ENCODE peak calls at places on chromosomes 6 and 20, in nine cellular contexts. J, Y, Z, X, E, K, C, M and B are unnamed samples.

GRCh38 chr6:169861431-169862045 is 110.1 kb downstream of the ERMARD start:
- DNase-seq in K (no peak), E (no peak), X (no peak), Y (peak; percentile 70), Z (no peak), M (no peak), J (no peak), C (no peak), B (peak; percentile 22)

GRCh38 chr6:111779660-111780059 is 93.6 kb downstream of the FYN start:
- DNase-seq in M (no peak), X (no peak), C (no peak), K (no peak), Y (no peak), J (no peak), Z (no peak), E (no peak), B (no peak)

GRCh38 chr6:107540465-107540857 is 50.5 kb downstream of the SOBP start:
- DNase-seq in Z (no peak), X (no peak), E (peak; percentile 23), C (no peak), K (no peak), Y (no peak), J (no peak), M (no peak), B (no peak)

GRCh38 chr20:43789593-43789992 is 62.8 kb upstream of the GTSF1L start:
- DNase-seq in X (no peak), Z (no peak), K (no peak), M (no peak), C (no peak), J (no peak), Y (no peak), E (no peak), B (no peak)

GRCh38 chr6:38020593-38020992 is 201.1 kb downstream of the ZFAND3 start:
- DNase-seq in X (no peak), K (no peak), M (no peak), J (no peak), Z (no peak), C (no peak), E (no peak), Y (no peak), B (no peak)

GRCh38 chr6:138972226-138972665 is 15.8 kb downstream of the REPS1 start:
- DNase-seq in J (no peak), M (no peak), Y (no peak), E (peak; percentile 53), C (no peak), Z (no peak), K (no peak), X (peak; percentile 32), B (no peak)

GRCh38 chr6:15129872-15130271 is 116.0 kb upstream of the JARID2 start:
- DNase-seq in C (no peak), M (no peak), J (no peak), K (no peak), Y (no peak), X (no peak), E (no peak), Z (no peak), B (no peak)

GRCh38 chr6:145247677-145248419 is 487.5 kb downstream of the EPM2A start:
- DNase-seq in J (no peak), C (no peak), E (peak; percentile 98), Y (no peak), Z (no peak), M (no peak), X (peak; percentile 10), K (peak; percentile 7), B (no peak)

GRCh38 chr6:51949451-51949850 is 138.0 kb downstream of the PKHD1 start:
- DNase-seq in M (no peak), J (no peak), K (no peak), E (no peak), Y (no peak), C (no peak), X (no peak), Z (no peak), B (no peak)

GRCh38 chr6:51953246-51953645 is 134.2 kb downstream of the PKHD1 start:
- DNase-seq in K (no peak), M (no peak), Y (no peak), C (no peak), J (no peak), X (no peak), Z (no peak), E (no peak), B (no peak)

DNA sequence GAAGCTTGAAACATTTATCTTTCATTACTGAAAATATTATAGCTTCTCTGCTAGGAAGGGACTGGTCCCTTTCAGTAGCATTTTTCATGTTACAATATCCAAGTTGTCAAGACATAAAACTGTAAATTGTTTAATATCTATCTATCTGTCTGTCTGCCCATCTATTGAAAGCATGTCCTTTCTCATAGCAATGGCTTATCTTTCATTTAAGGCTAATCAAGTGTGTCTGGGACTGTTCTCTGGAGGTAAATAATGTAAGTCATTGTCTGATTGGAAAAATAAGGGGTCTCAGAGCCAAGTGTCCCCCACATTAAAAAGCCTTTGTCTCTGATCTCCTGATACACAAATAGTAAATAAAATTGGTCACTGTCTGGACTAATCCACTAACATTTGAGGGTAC is 135.5 kb downstream of the PKHD1 start:
- DNase-seq in M (no peak), K (no peak), Z (no peak), Y (no peak), E (no peak), C (no peak), X (no peak), J (no peak), B (no peak)
- TF ChIP-seq CTCF in M (no peak), K (no peak), Z (no peak), Y (no peak), E (no peak), C (no peak), X (no peak), J (no peak), B (no peak)

GRCh38 chr6:137819740-137820139 is 47.3 kb upstream of the TNFAIP3 start:
- DNase-seq in Z (no peak), M (no peak), X (peak; percentile 39), E (no peak), J (no peak), K (no peak), C (no peak), Y (no peak), B (no peak)

GRCh38 chr6:137820425-137820824 is 46.6 kb upstream of the TNFAIP3 start:
- DNase-seq in E (peak; percentile 74), Y (no peak), M (no peak), J (no peak), X (no peak), Z (no peak), C (no peak), K (no peak), B (no peak)

GRCh38 chr6:137821486-137821885 is 45.6 kb upstream of the TNFAIP3 start:
- DNase-seq in E (no peak), C (no peak), K (no peak), J (no peak), X (no peak), Y (no peak), Z (no peak), M (no peak), B (no peak)

GRCh38 chr6:137818440-137818839 is 48.6 kb upstream of the TNFAIP3 start:
- DNase-seq in C (no peak), E (no peak), M (no peak), K (no peak), Z (no peak), Y (no peak), X (no peak), J (no peak), B (no peak)

DNA sequence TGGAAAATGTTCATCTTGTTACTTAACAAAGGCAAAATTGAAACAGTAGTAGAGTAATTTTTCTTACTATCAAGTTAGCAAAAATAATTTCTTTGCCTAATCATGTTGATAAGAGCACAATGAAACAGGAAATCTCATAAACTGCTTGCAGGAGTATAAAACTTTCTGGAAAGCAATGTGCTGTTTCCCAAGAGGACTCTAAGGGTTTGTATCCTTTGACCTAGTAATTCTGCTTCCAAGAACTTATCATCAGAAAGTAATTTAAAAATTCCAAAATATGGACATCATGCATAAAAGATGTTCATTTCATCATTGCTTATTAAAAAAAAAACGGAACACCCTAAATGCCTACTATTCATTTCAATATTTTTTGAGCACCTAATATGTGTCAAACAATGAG is 46.1 kb upstream of the TNFAIP3 start:
- DNase-seq in C (no peak), X (peak; percentile 23), Y (no peak), K (no peak), Z (no peak), M (no peak), E (peak; percentile 23), J (no peak), B (no peak)
- H3K27ac ChIP-seq in C (peak overlapping the region; percentile 44), X (no peak overlapping the region), Y (no peak overlapping the region), K (no peak overlapping the region), Z (no peak overlapping the region), M (no peak overlapping the region), E (no peak overlapping the region), J (no peak overlapping the region), B (no peak overlapping the region)

GRCh38 chr20:32535953-32536823 is 48.9 kb downstream of the NOL4L start:
- DNase-seq in Y (no peak), E (peak; percentile 6), K (no peak), Z (no peak), C (peak; percentile 85), M (peak; percentile 76), J (peak; percentile 7), X (no peak), B (peak; percentile 72)

GRCh38 chr20:32537657-32538525 is 47.2 kb downstream of the NOL4L start:
- DNase-seq in M (no peak), Y (no peak), X (no peak), K (no peak), J (no peak), Z (no peak), E (no peak), C (no peak), B (no peak)

GRCh38 chr20:32535316-32535952 is 49.7 kb downstream of the NOL4L start:
- DNase-seq in K (no peak), Z (no peak), X (no peak), Y (no peak), J (no peak), M (no peak), C (no peak), E (no peak), B (no peak)

GRCh38 chr20:32538526-32538918 is 46.6 kb downstream of the NOL4L start:
- DNase-seq in X (no peak), Y (no peak), K (no peak), M (no peak), C (no peak), J (no peak), E (no peak), Z (no peak), B (no peak)

GRCh38 chr20:32536861-32537656 is 48.1 kb downstream of the NOL4L start:
- DNase-seq in C (peak; percentile 91), K (no peak), X (no peak), Z (no peak), M (peak; percentile 82), E (no peak), J (no peak), Y (no peak), B (peak; percentile 90)
- TF ChIP-seq POLR2A in C (no peak), K (no peak), X (no peak), Z (no peak), M (no peak), E (no peak), J (no peak), Y (no peak), B (no peak)

GRCh38 chr20:17681741-17682102 is 320 bp downstream of the RRBP1 start:
- DNase-seq in M (no peak), C (no peak), Z (no peak), X (no peak), E (no peak), Y (no peak), K (no peak), J (no peak), B (no peak)

GRCh38 chr20:17680836-17681740 is 954 bp downstream of the RRBP1 start:
- DNase-seq in Z (peak; percentile 83), J (no peak), Y (no peak), K (no peak), C (peak; percentile 88), M (peak; percentile 80), E (peak; percentile 63), X (peak; percentile 49), B (peak; percentile 89)

GRCh38 chr20:17678886-17679285 is 3.2 kb downstream of the RRBP1 start:
- DNase-seq in K (no peak), C (no peak), J (no peak), Y (no peak), E (no peak), Z (no peak), M (peak; percentile 51), X (no peak), B (no peak)

GRCh38 chr20:17679786-17680127 is 2.3 kb downstream of the RRBP1 start:
- DNase-seq in J (no peak), X (peak; percentile 21), K (no peak), M (no peak), Y (no peak), E (no peak), Z (no peak), C (no peak), B (no peak)

GRCh38 chr20:17680128-17680835 is 1.8 kb downstream of the RRBP1 start:
- DNase-seq in K (no peak), Y (no peak), X (peak; percentile 46), J (no peak), C (peak; percentile 75), M (peak; percentile 85), Z (no peak), E (peak; percentile 71), B (peak; percentile 74)
- TF ChIP-seq CTCF in K (no peak), Y (no peak), X (no peak), J (no peak), C (no peak), M (no peak), Z (no peak), E (no peak), B (no peak)